ENCODE peak calls at places on chromosomes 13 and 19, in eight cellular contexts. L is right cardiac atrium; Y is T1000; T is astrocyte of the hippocampus; W is SW 1271; Q is caudate nucleus; C is neural crest cell; X is stimulated activated CD8-positive, alpha-beta memory T cell treated with anti-CD3 and anti-CD28 coated beads, Interleukin-4, amount 100 ng/mL, for 4 hours. D is an unnamed sample.

GRCh38 chr13:93316848-93317247 is 90.2 kb downstream of the GPC6 start:
- DNase-seq in L (no peak), Y (no peak), T (peak), W (no peak), Q (no peak), C (no peak), X (no peak), D (no peak)

GRCh38 chr19:58346961-58347929 is 6.0 kb downstream of the A1BG start:
- DNase-seq in L (peak), Y (peak), T (peak), W (peak), Q (peak), C (peak), X (peak), D (peak)

GRCh38 chr13:40351537-40352384 is 314.7 kb downstream of the FOXO1 start:
- DNase-seq in L (no peak), Y (no peak), T (no peak), W (no peak), Q (no peak), C (no peak), X (no peak), D (no peak)

GRCh38 chr13:98169331-98169730 is 7.7 kb downstream of the RNF113B start:
- DNase-seq in L (no peak), Y (no peak), T (no peak), W (no peak), Q (no peak), C (no peak), X (no peak), D (no peak)

GRCh38 chr19:38840583-38840968 is 9.0 kb upstream of the ECH1 start:
- DNase-seq in L (peak), Y (no peak), T (no peak), W (no peak), Q (no peak), C (no peak), X (no peak), D (no peak)

GRCh38 chr19:6471076-6471475 is 7.0 kb downstream of the CRB3 start:
- DNase-seq in L (no peak), Y (no peak), T (no peak), W (no peak), Q (no peak), C (no peak), X (no peak), D (no peak)

GRCh38 chr13:47632311-47632710 is 368.8 kb downstream of the SUCLA2 start:
- DNase-seq in L (no peak), Y (no peak), T (no peak), W (no peak), Q (no peak), C (no peak), X (no peak), D (no peak)

GRCh38 chr13:24264976-24265375 is 44.4 kb upstream of the C1QTNF9 start:
- DNase-seq in L (peak), Y (no peak), T (no peak), W (no peak), Q (no peak), C (no peak), X (peak), D (no peak)

GRCh38 chr19:6424190-6424938 is at the start of gene KHSRP:
- DNase-seq in L (peak), Y (no peak), T (peak), W (no peak), Q (no peak), C (no peak), X (no peak), D (no peak)

GRCh38 chr13:21399741-21400140 is 59.4 kb downstream of the ZDHHC20 start:
- DNase-seq in L (no peak), Y (no peak), T (no peak), W (peak), Q (no peak), C (no peak), X (no peak), D (no peak)

GRCh38 chr13:72637561-72637960 is 89.9 kb downstream of the MZT1 start:
- DNase-seq in L (no peak), Y (no peak), T (no peak), W (no peak), Q (no peak), C (no peak), X (no peak), D (no peak)